ENCODE peak calls at places on chromosome 10, in nine cellular contexts. Y is NB4, R is iris pigment epithelial cell, L is NCI-H446 treated with DMSO at 0.1 percent for 48 hours, B is H9, V is posterior vena cava, J is RWPE1, S is posterior cingulate gyrus, O is T-cell. D is an unnamed sample.

GRCh38 chr10:13416760-13417159 is 68.7 kb upstream of the SEPHS1 start:
- DNase-seq in Y (no peak), R (no peak), L (no peak), B (no peak), V (no peak), J (no peak), S (no peak), O (no peak), D (no peak)

GRCh38 chr10:7460006-7460405 is 49.2 kb upstream of the SFMBT2 start:
- DNase-seq in Y (no peak), R (no peak), L (no peak), B (no peak), V (no peak), J (no peak), S (no peak), O (no peak), D (no peak)

GRCh38 chr10:116265686-116266085 is 7.3 kb downstream of the GFRA1 start:
- DNase-seq in Y (no peak), R (no peak), L (no peak), B (no peak), V (no peak), J (no peak), S (no peak), O (no peak), D (no peak)

GRCh38 chr10:5297466-5297865 is 67.3 kb upstream of the UCN3 start:
- DNase-seq in Y (peak; percentile 77), R (peak; percentile 70), L (no peak), B (no peak), V (peak; percentile 81), J (peak; percentile 10), S (no peak), O (peak; percentile 13), D (no peak)

GRCh38 chr10:125151824-125152634 is 8.3 kb downstream of the CTBP2 start:
- DNase-seq in Y (no peak), R (no peak), L (no peak), B (peak; percentile 96), V (no peak), J (no peak), S (no peak), O (peak; percentile 31), D (no peak)

GRCh38 chr10:100637785-100638184 is 102.0 kb downstream of the HIF1AN start:
- DNase-seq in Y (peak; percentile 36), R (no peak), L (no peak), B (peak; percentile 90), V (no peak), J (no peak), S (peak; percentile 79), O (no peak), D (no peak)

GRCh38 chr10:11863353-11864105 is 40.4 kb downstream of the PROSER2 start:
- DNase-seq in Y (no peak), R (no peak), L (no peak), B (no peak), V (peak; percentile 28), J (no peak), S (no peak), O (peak; percentile 23), D (no peak)

GRCh38 chr10:13439771-13440708 is 88.8 kb downstream of the BEND7 start:
- DNase-seq in Y (peak; percentile 40), R (peak; percentile 33), L (no peak), B (peak; percentile 78), V (peak; percentile 86), J (peak; percentile 65), S (peak; percentile 92), O (peak; percentile 60), D (peak; percentile 29)

GRCh38 chr10:89653410-89653828 is 8.4 kb upstream of the PANK1 start:
- DNase-seq in Y (no peak), R (peak; percentile 90), L (no peak), B (no peak), V (no peak), J (no peak), S (no peak), O (no peak), D (peak; percentile 86)

GRCh38 chr10:59505931-59506330 is 143.6 kb upstream of the FAM13C start:
- DNase-seq in Y (no peak), R (no peak), L (no peak), B (no peak), V (no peak), J (no peak), S (no peak), O (no peak), D (no peak)

GRCh38 chr10:104824378-104825006 is 183.4 kb downstream of the SORCS3 start:
- DNase-seq in Y (peak; percentile 65), R (peak; percentile 33), L (no peak), B (peak; percentile 61), V (no peak), J (peak; percentile 66), S (peak; percentile 80), O (no peak), D (peak; percentile 47)

GRCh38 chr10:47189802-47190201 is 110.2 kb upstream of the GDF10 start:
- DNase-seq in Y (no peak), R (no peak), L (no peak), B (no peak), V (no peak), J (no peak), S (no peak), O (no peak), D (no peak)

GRCh38 chr10:28111712-28112111 is 112.8 kb upstream of the ODAD2 start:
- DNase-seq in Y (no peak), R (peak; percentile 74), L (no peak), B (no peak), V (no peak), J (no peak), S (no peak), O (no peak), D (peak; percentile 80)

GRCh38 chr10:119284679-119285096 is 77.3 kb downstream of the GRK5 start:
- DNase-seq in Y (no peak), R (no peak), L (no peak), B (no peak), V (no peak), J (no peak), S (peak; percentile 65), O (no peak), D (no peak)

GRCh38 chr10:62610649-62611229 is 193.8 kb upstream of the ADO start:
- DNase-seq in Y (peak; percentile 86), R (peak; percentile 45), L (no peak), B (peak; percentile 84), V (peak; percentile 85), J (peak; percentile 50), S (peak; percentile 90), O (peak; percentile 66), D (peak; percentile 45)

GRCh38 chr10:112361951-112362770 is 11.8 kb upstream of the ACSL5 start:
- DNase-seq in Y (no peak), R (peak; percentile 27), L (no peak), B (peak; percentile 43), V (peak; percentile 88), J (peak; percentile 41), S (no peak), O (no peak), D (peak; percentile 4)

GRCh38 chr10:114199239-114199638 is 20.1 kb downstream of the TDRD1 start:
- DNase-seq in Y (no peak), R (no peak), L (no peak), B (no peak), V (no peak), J (no peak), S (no peak), O (no peak), D (no peak)

GRCh38 chr10:7474388-7474787 is 63.6 kb upstream of the SFMBT2 start:
- DNase-seq in Y (no peak), R (no peak), L (no peak), B (no peak), V (no peak), J (no peak), S (no peak), O (no peak), D (no peak)

GRCh38 chr10:130282492-130283233 is 146.5 kb downstream of the GLRX3 start:
- DNase-seq in Y (no peak), R (no peak), L (no peak), B (no peak), V (no peak), J (no peak), S (no peak), O (no peak), D (no peak)

GRCh38 chr10:75111367-75111905 is at the start of gene SAMD8:
- DNase-seq in Y (peak; percentile 97), R (peak; percentile 95), L (peak; percentile 78), B (no peak), V (peak; percentile 99), J (peak; percentile 99), S (peak; percentile 99), O (peak; percentile 93), D (peak; percentile 97)

GRCh38 chr10:52818019-52818418 is 45.4 kb upstream of the MBL2 start:
- DNase-seq in Y (peak; percentile 66), R (peak; percentile 47), L (no peak), B (no peak), V (no peak), J (peak; percentile 44), S (no peak), O (no peak), D (peak; percentile 50)

GRCh38 chr10:128191847-128192246 is 65.6 kb upstream of the MKI67 start:
- DNase-seq in Y (no peak), R (no peak), L (no peak), B (no peak), V (no peak), J (no peak), S (no peak), O (no peak), D (no peak)

GRCh38 chr10:34299105-34299611 is 515.9 kb downstream of the PARD3 start:
- DNase-seq in Y (no peak), R (peak; percentile 62), L (no peak), B (no peak), V (no peak), J (no peak), S (peak; percentile 75), O (no peak), D (peak; percentile 80)

GRCh38 chr10:33257439-33257838 is 77.0 kb downstream of the NRP1 start:
- DNase-seq in Y (no peak), R (no peak), L (no peak), B (no peak), V (no peak), J (no peak), S (no peak), O (no peak), D (no peak)

GRCh38 chr10:102644646-102645387 is 538 bp downstream of the TRIM8 start:
- DNase-seq in Y (peak; percentile 90), R (peak; percentile 77), L (peak; percentile 24), B (peak; percentile 89), V (peak; percentile 95), J (peak; percentile 63), S (peak; percentile 97), O (peak; percentile 74), D (peak; percentile 74)

GRCh38 chr10:59289809-59290208 is 72.5 kb downstream of the FAM13C start:
- DNase-seq in Y (no peak), R (no peak), L (no peak), B (no peak), V (no peak), J (no peak), S (no peak), O (no peak), D (no peak)

GRCh38 chr10:60353519-60354258 is 36.0 kb downstream of the ANK3 start:
- DNase-seq in Y (no peak), R (no peak), L (no peak), B (no peak), V (no peak), J (no peak), S (peak; percentile 96), O (no peak), D (peak; percentile 52)

GRCh38 chr10:21525367-21526183 is at the start of gene SKIDA1:
- DNase-seq in Y (peak; percentile 88), R (peak; percentile 91), L (peak; percentile 90), B (peak; percentile 88), V (peak; percentile 96), J (peak; percentile 80), S (peak; percentile 96), O (no peak), D (peak; percentile 95)

GRCh38 chr10:91493313-91493712 is 83.2 kb downstream of the HECTD2 start:
- DNase-seq in Y (peak; percentile 25), R (peak; percentile 64), L (peak; percentile 3), B (no peak), V (no peak), J (peak; percentile 65), S (no peak), O (no peak), D (peak; percentile 55)